ENCODE peak calls at places on chromosome 16, in nine cellular contexts. L is esophagus squamous epithelium, M is astrocyte, Y is testis, E is transverse colon, F is IMR-90, O is pancreas, D is Peyer's patch, S is OCI-LY7. H is an unnamed sample.

GRCh38 chr16:20851601-20852000 is 45.3 kb downstream of the REXO5 start:
- DNase-seq in O (no peak), D (peak; percentile 69), E (peak; percentile 66), S (no peak), Y (peak; percentile 92), M (peak; percentile 94), L (no peak), F (peak; percentile 92), H (no peak)

GRCh38 chr16:85416267-85417109 is 196.6 kb upstream of the GSE1 start:
- DNase-seq in S (peak; percentile 83), D (peak; percentile 78), O (peak; percentile 94), Y (peak; percentile 61), M (no peak), F (peak; percentile 15), E (peak; percentile 86), L (no peak), H (no peak)

GRCh38 chr16:81767987-81768592 is 11.0 kb upstream of the PLCG2 start:
- DNase-seq in O (no peak), L (no peak), M (no peak), E (no peak), S (no peak), Y (no peak), D (no peak), F (no peak), H (no peak)

GRCh38 chr16:5326395-5326794 is 228.8 kb upstream of the EEF2KMT start:
- DNase-seq in E (no peak), S (no peak), O (no peak), L (no peak), F (no peak), Y (no peak), M (no peak), D (no peak), H (no peak)

GRCh38 chr16:51153275-51153991 is 2.4 kb upstream of the SALL1 start:
- DNase-seq in F (no peak), Y (no peak), L (no peak), D (no peak), E (no peak), O (no peak), S (no peak), M (no peak), H (no peak)

GRCh38 chr16:87127061-87127765 is 190.0 kb downstream of the C16orf95 start:
- DNase-seq in S (no peak), F (peak; percentile 44), M (peak; percentile 59), E (no peak), Y (peak; percentile 23), L (no peak), O (no peak), D (no peak), H (no peak)

GRCh38 chr16:67236551-67237395 is 9.8 kb downstream of the TMEM208 start:
- DNase-seq in S (peak; percentile 83), L (no peak), D (no peak), F (peak; percentile 31), E (peak; percentile 41), O (peak; percentile 78), M (no peak), Y (peak; percentile 80), H (peak; percentile 88)

GRCh38 chr16:69365901-69366300 is 14.3 kb upstream of the TMED6 start:
- DNase-seq in D (no peak), M (no peak), F (peak; percentile 55), L (no peak), Y (no peak), E (no peak), O (no peak), S (no peak), H (no peak)

GRCh38 chr16:9434659-9435058 is 343.2 kb downstream of the HAPSTR1 start:
- DNase-seq in S (no peak), O (no peak), L (no peak), Y (no peak), M (no peak), E (no peak), D (no peak), F (no peak), H (no peak)

GRCh38 chr16:2584742-2585650 is 47.2 kb downstream of the PDPK1 start:
- DNase-seq in F (peak; percentile 16), L (no peak), S (no peak), O (peak; percentile 55), D (no peak), M (no peak), E (no peak), Y (peak; percentile 90), H (peak; percentile 16)

GRCh38 chr16:56551796-56552738 is 12.8 kb upstream of the MT4 start:
- DNase-seq in M (no peak), F (no peak), O (no peak), L (no peak), S (peak; percentile 63), D (peak; percentile 48), Y (no peak), E (peak; percentile 22), H (peak; percentile 80)

GRCh38 chr16:87143661-87144121 is 173.5 kb downstream of the C16orf95 start:
- DNase-seq in D (no peak), O (no peak), L (no peak), Y (no peak), E (no peak), M (no peak), S (no peak), F (no peak), H (no peak)

GRCh38 chr16:57365826-57366536 is 6.3 kb upstream of the CX3CL1 start:
- DNase-seq in D (no peak), M (no peak), F (no peak), Y (no peak), E (no peak), L (no peak), O (no peak), S (no peak), H (no peak)

GRCh38 chr16:47143329-47143676 is 442 bp downstream of the NETO2 start:
- DNase-seq in D (peak; percentile 81), Y (peak; percentile 74), S (peak; percentile 53), M (peak; percentile 45), E (peak; percentile 76), O (peak; percentile 55), L (no peak), F (peak; percentile 63), H (no peak)

GRCh38 chr16:86531193-86531550 is 20.8 kb downstream of the FOXF1 start:
- DNase-seq in D (peak; percentile 66), E (peak; percentile 52), F (no peak), O (no peak), Y (peak; percentile 70), M (no peak), L (no peak), S (no peak), H (peak; percentile 73)

GRCh38 chr16:87856796-87857228 is 12.5 kb downstream of the SLC7A5 start:
- DNase-seq in L (no peak), Y (no peak), S (no peak), M (no peak), O (peak; percentile 56), E (no peak), F (no peak), D (no peak), H (no peak)

GRCh38 chr16:19703218-19703617 is 14.8 kb downstream of the KNOP1 start:
- DNase-seq in Y (no peak), D (no peak), E (no peak), M (no peak), L (no peak), F (no peak), O (no peak), S (no peak), H (no peak)

GRCh38 chr16:57178296-57178695 is 7.5 kb downstream of the PSME3IP1 start:
- DNase-seq in M (no peak), F (no peak), Y (no peak), O (no peak), L (no peak), E (no peak), S (no peak), D (no peak), H (no peak)

GRCh38 chr16:3856367-3857141 is 24.0 kb downstream of the CREBBP start:
- DNase-seq in Y (no peak), M (no peak), E (no peak), D (no peak), L (no peak), F (no peak), S (no peak), O (no peak), H (no peak)

GRCh38 chr16:1545044-1545736 is 11.7 kb downstream of the TMEM204 start:
- DNase-seq in E (no peak), Y (no peak), S (no peak), F (no peak), L (no peak), M (no peak), O (no peak), D (no peak), H (no peak)
- H3K27ac ChIP-seq in E (peak overlapping the region; percentile 70), Y (peak overlapping the region; percentile 3), S (no peak overlapping the region), F (peak overlapping the region; percentile 9), L (peak overlapping the region; percentile 91), M (no peak overlapping the region), O (no peak overlapping the region), D (peak overlapping the region; percentile 84), H (peak overlapping the region; percentile 18)

GRCh38 chr16:68298312-68298711 is 12.4 kb downstream of the SLC7A6OS start:
- DNase-seq in S (no peak), F (no peak), M (no peak), Y (no peak), L (no peak), O (no peak), D (no peak), E (no peak), H (no peak)
- H3K27ac ChIP-seq in S (no peak overlapping the region), F (no peak overlapping the region), M (peak overlapping the region; percentile 5), Y (no peak overlapping the region), L (peak overlapping the region; percentile 70), O (no peak overlapping the region), D (no peak overlapping the region), E (peak overlapping the region; percentile 52), H (no peak overlapping the region)

GRCh38 chr16:76756951-76757350 is 434.0 kb upstream of the MON1B start:
- DNase-seq in L (no peak), Y (no peak), M (no peak), F (no peak), O (no peak), S (no peak), D (no peak), E (no peak), H (no peak)
- H3K27ac ChIP-seq in L (no peak overlapping the region), Y (no peak overlapping the region), M (no peak overlapping the region), F (no peak overlapping the region), O (no peak overlapping the region), S (no peak overlapping the region), D (no peak overlapping the region), E (no peak overlapping the region), H (no peak overlapping the region)

GRCh38 chr16:27429981-27430441 is 28.0 kb downstream of the IL21R start:
- DNase-seq in O (no peak), Y (peak; percentile 10), L (no peak), F (no peak), S (no peak), D (peak; percentile 42), M (no peak), E (no peak), H (no peak)

GRCh38 chr16:27430923-27431484 is 29.0 kb downstream of the IL21R start:
- DNase-seq in D (peak; percentile 45), Y (no peak), F (peak; percentile 52), L (no peak), E (no peak), M (no peak), O (no peak), S (peak; percentile 70), H (no peak)

GRCh38 chr16:27428035-27428785 is 26.2 kb downstream of the IL21R start:
- DNase-seq in D (peak; percentile 43), Y (peak; percentile 9), M (no peak), S (no peak), E (no peak), O (no peak), L (no peak), F (no peak), H (no peak)

GRCh38 chr16:27430512-27430911 is 28.5 kb downstream of the IL21R start:
- DNase-seq in L (no peak), D (peak; percentile 33), E (no peak), M (no peak), O (no peak), F (no peak), S (no peak), Y (peak; percentile 3), H (no peak)

GRCh38 chr16:27429330-27429871 is 27.4 kb downstream of the IL21R start:
- DNase-seq in O (no peak), M (no peak), E (no peak), D (peak; percentile 38), Y (peak; percentile 6), F (no peak), L (no peak), S (no peak), H (no peak)
- H3K27ac ChIP-seq in O (no peak overlapping the region), M (no peak overlapping the region), E (no peak overlapping the region), D (no peak overlapping the region), Y (no peak overlapping the region), F (no peak overlapping the region), L (no peak overlapping the region), S (no peak overlapping the region), H (no peak overlapping the region)